ENCODE peak calls at places on chromosomes 1 and 21, in four cellular contexts. N, L, D and T are unnamed samples.

GRCh38 chr1:178630418-178630817 is 94.6 kb upstream of the RALGPS2 start:
- DNase-seq in N (no peak), L (no peak), D (no peak), T (no peak)

GRCh38 chr1:30749691-30750583 is 7.6 kb downstream of the LAPTM5 start:
- DNase-seq in L (no peak), D (no peak), N (peak; percentile 61), T (no peak)

GRCh38 chr21:31781737-31782136 is 49.8 kb upstream of the SCAF4 start:
- DNase-seq in D (peak; percentile 48), N (no peak), L (no peak), T (no peak)

GRCh38 chr1:234621657-234622335 is 11.8 kb upstream of the IRF2BP2 start:
- DNase-seq in L (no peak), N (no peak), D (no peak), T (no peak)

GRCh38 chr1:183512450-183512849 is 40.2 kb downstream of the SMG7 start:
- DNase-seq in D (no peak), L (no peak), N (no peak), T (no peak)

GRCh38 chr1:221740260-221740830 is 1.5 kb downstream of the DUSP10 start:
- DNase-seq in L (no peak), N (no peak), D (peak; percentile 36), T (no peak)

GRCh38 chr1:172254521-172255222 is 165.8 kb upstream of the C1orf105 start:
- DNase-seq in D (no peak), L (no peak), N (no peak), T (no peak)

GRCh38 chr1:113353581-113353980 is 36.7 kb upstream of the MAGI3 start:
- DNase-seq in D (no peak), N (no peak), L (no peak), T (no peak)

GRCh38 chr1:16905112-16905855 is 9.5 kb downstream of the RNU1-2 start:
- DNase-seq in N (peak; percentile 30), L (no peak), D (peak; percentile 69), T (no peak)

GRCh38 chr21:33196956-33197374 is 32.8 kb upstream of the IFNAR2 start:
- DNase-seq in D (peak; percentile 62), L (peak; percentile 7), N (peak; percentile 24), T (no peak)

GRCh38 chr21:10418649-10419048 is 102.7 kb upstream of the TPTE start:
- DNase-seq in L (no peak), N (no peak), D (no peak), T (no peak)

GRCh38 chr1:79040424-79041089 is 34.0 kb upstream of the ADGRL4 start:
- DNase-seq in L (no peak), D (no peak), N (no peak), T (no peak)

GRCh38 chr1:244234009-244234643 is 183.0 kb downstream of the ZBTB18 start:
- DNase-seq in D (no peak), L (no peak), N (no peak), T (no peak)

GRCh38 chr1:208747979-208748378 is 503.8 kb upstream of the PLXNA2 start:
- DNase-seq in D (peak; percentile 1), L (no peak), N (no peak), T (no peak)

GRCh38 chr1:221858758-221859157 is 116.9 kb upstream of the DUSP10 start:
- DNase-seq in L (no peak), D (no peak), N (no peak), T (no peak)

GRCh38 chr1:7526196-7526866 is 244.8 kb upstream of the VAMP3 start:
- DNase-seq in D (no peak), L (no peak), N (no peak), T (no peak)

GRCh38 chr1:169882039-169882511 is 11.6 kb downstream of the SCYL3 start:
- DNase-seq in N (no peak), D (no peak), L (no peak), T (no peak)

GRCh38 chr1:87632232-87632631 is 303.6 kb downstream of the LMO4 start:
- DNase-seq in N (no peak), L (no peak), D (no peak), T (no peak)

GRCh38 chr1:163178628-163179027 is 24.1 kb downstream of the RGS5 start:
- DNase-seq in N (no peak), D (no peak), L (no peak), T (no peak)

GRCh38 chr1:203378529-203379271 is 27.8 kb upstream of the FMOD start:
- DNase-seq in D (no peak), L (no peak), N (no peak), T (no peak)

GRCh38 chr1:41435570-41436178 is 48.8 kb downstream of the EDN2 start:
- DNase-seq in N (no peak), L (no peak), D (no peak), T (no peak)

GRCh38 chr1:70051926-70052325 is 153.5 kb downstream of the LRRC40 start:
- DNase-seq in N (no peak), D (no peak), L (no peak), T (no peak)

GRCh38 chr21:45574081-45574501 is 31.9 kb upstream of the SLC19A1 start:
- DNase-seq in L (no peak), D (no peak), N (no peak), T (no peak)

GRCh38 chr1:103220503-103221095 is 112.3 kb upstream of the COL11A1 start:
- DNase-seq in D (no peak), L (no peak), N (no peak), T (no peak)

GRCh38 chr1:164480285-164480907 is 78.6 kb upstream of the PBX1 start:
- DNase-seq in L (no peak), N (no peak), D (no peak), T (no peak)

GRCh38 chr1:235329139-235329808 is 904 bp downstream of the GGPS1 start:
- DNase-seq in N (peak; percentile 42), D (peak; percentile 73), L (no peak), T (no peak)

GRCh38 chr1:56676571-56677035 is 31.5 kb downstream of the PRKAA2 start:
- DNase-seq in D (no peak), L (no peak), N (no peak), T (no peak)

GRCh38 chr1:151815716-151816327 is 10.6 kb upstream of the LINGO4 start:
- DNase-seq in N (peak; percentile 57), L (no peak), D (no peak), T (no peak)

GRCh38 chr1:185338719-185339622 is 21.9 kb upstream of the IVNS1ABP start:
- DNase-seq in D (no peak), L (no peak), N (peak; percentile 24), T (no peak)